ENCODE peak calls at places on chromosomes 3 and 15, in four cellular contexts. G is SK-N-SH, E is GM12878, X is K562. S is an unnamed sample.

GRCh38 chr3:160395297-160395696 is 3.7 kb downstream of the IFT80 start:
- DNase-seq in E (no peak), X (no peak), G (no peak), S (no peak)

GRCh38 chr15:40743921-40744809 is 10.9 kb downstream of the RMDN3 start:
- DNase-seq in X (peak), G (no peak), E (no peak), S (no peak)

GRCh38 chr15:33844597-33844996 is 123.7 kb upstream of the CHRM5 start:
- DNase-seq in E (no peak), X (no peak), G (no peak), S (no peak)

GRCh38 chr15:63370764-63371163 is 10.9 kb downstream of the CA12 start:
- DNase-seq in E (no peak), X (no peak), G (no peak), S (no peak)

GRCh38 chr3:59816312-59816711 is 766.5 kb upstream of the CFAP20DC start:
- DNase-seq in E (no peak), X (no peak), G (no peak), S (no peak)

GRCh38 chr3:30628931-30629590 is 22.7 kb downstream of the TGFBR2 start:
- DNase-seq in X (no peak), G (no peak), E (no peak), S (no peak)

GRCh38 chr3:14047841-14048240 is 76.8 kb downstream of the CHCHD4 start:
- DNase-seq in E (no peak), X (no peak), G (no peak), S (no peak)

GRCh38 chr15:49521802-49522201 is 98.8 kb downstream of the FGF7 start:
- DNase-seq in G (no peak), E (no peak), X (no peak), S (peak)

GRCh38 chr15:29919380-29919881 is 97.2 kb upstream of the TJP1 start:
- DNase-seq in G (no peak), E (no peak), X (no peak), S (no peak)

DNA sequence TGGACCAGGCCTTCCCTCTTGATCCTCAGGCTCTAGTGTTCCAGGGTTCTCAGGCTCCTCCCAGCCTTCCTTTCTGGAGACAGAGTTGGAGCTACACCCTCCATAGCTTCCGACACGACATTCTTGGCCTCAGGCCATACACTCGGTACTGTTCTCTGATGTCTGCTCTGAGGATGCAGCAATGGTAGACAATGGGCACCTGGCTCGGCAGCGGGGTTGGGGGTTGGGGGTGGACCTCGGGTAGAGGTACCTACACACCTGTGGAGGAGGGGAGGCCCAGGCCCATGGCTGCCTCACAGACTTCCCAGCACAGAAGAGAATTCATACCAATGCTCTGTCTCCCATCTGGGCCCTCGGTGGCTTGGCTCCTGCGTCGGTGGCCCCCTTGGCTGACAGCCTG is 21.4 kb downstream of the CCDC13 start:
- DNase-seq in E (no peak), G (no peak), X (no peak), S (no peak)
- TF ChIP-seq SMC3 in E (no peak), G (no peak), X (no peak), S (no peak)

GRCh38 chr3:148379763-148380162 is 317.9 kb upstream of the AGTR1 start:
- DNase-seq in X (no peak), E (no peak), G (peak), S (peak)
- TF ChIP-seq ZBTB33 in X (no peak), E (no peak), G (no peak), S (no peak)

GRCh38 chr15:56491110-56491722 is 26.3 kb upstream of the MNS1 start:
- DNase-seq in X (peak), G (peak), E (peak), S (peak)
- H2AFZ ChIP-seq in X (no peak), G (no peak), E (no peak), S (no peak)

GRCh38 chr3:141792495-141792894 is 29.3 kb downstream of the GRK7 start:
- DNase-seq in X (no peak), G (no peak), E (no peak), S (no peak)

GRCh38 chr3:141784096-141784495 is 20.9 kb downstream of the GRK7 start:
- DNase-seq in E (no peak), X (no peak), G (no peak), S (no peak)

GRCh38 chr3:141788147-141788546 is 24.9 kb downstream of the GRK7 start:
- DNase-seq in G (no peak), X (no peak), E (no peak), S (no peak)

GRCh38 chr3:141793476-141794260 is 30.5 kb downstream of the GRK7 start:
- DNase-seq in X (peak), G (no peak), E (no peak), S (no peak)

GRCh38 chr3:141789281-141789680 is 26.1 kb downstream of the GRK7 start:
- DNase-seq in G (no peak), E (no peak), X (peak), S (peak)
- TF ChIP-seq SMC3 in G (no peak), E (no peak), X (no peak), S (no peak)

S was measured in HepG2.